ENCODE peak calls at places on chromosomes 12 and 14, in ten cellular contexts. B is aorta; J is BJ; P is AG04450; X is tibial artery; N is lower lobe of right lung; O is prostate gland; M is effector memory CD4-positive, alpha-beta T cell; F is K562; I is ovary. Y is an unnamed sample.

GRCh38 chr12:54017845-54018607 is 9.2 kb downstream of the HOXC8 start:
- DNase-seq in B (peak; percentile 94), J (no peak), P (no peak), X (peak; percentile 96), N (peak; percentile 68), O (no peak), M (peak; percentile 45), F (peak; percentile 95), I (peak; percentile 96), Y (peak; percentile 98)

GRCh38 chr14:102050625-102051024 is 36.2 kb downstream of the HSP90AA1 start:
- DNase-seq in B (no peak), J (peak; percentile 85), P (no peak), X (no peak), N (no peak), O (peak; percentile 36), M (no peak), F (no peak), I (peak; percentile 70), Y (no peak)

GRCh38 chr12:11685261-11685660 is 35.8 kb downstream of the ETV6 start:
- DNase-seq in B (no peak), J (no peak), P (no peak), X (no peak), N (no peak), O (no peak), M (no peak), F (no peak), I (no peak), Y (no peak)

GRCh38 chr14:70808023-70808401 is 1.3 kb downstream of the MAP3K9 start:
- DNase-seq in B (no peak), J (no peak), P (no peak), X (no peak), N (peak; percentile 61), O (peak; percentile 43), M (peak; percentile 30), F (no peak), I (no peak), Y (no peak)

GRCh38 chr12:110338754-110339153 is 57.7 kb downstream of the ATP2A2 start:
- DNase-seq in B (no peak), J (no peak), P (no peak), X (no peak), N (no peak), O (no peak), M (no peak), F (peak; percentile 27), I (no peak), Y (no peak)

GRCh38 chr14:64720190-64720589 is 16.0 kb downstream of the PLEKHG3 start:
- DNase-seq in B (no peak), J (no peak), P (peak; percentile 15), X (peak; percentile 65), N (no peak), O (no peak), M (no peak), F (no peak), I (no peak), Y (peak; percentile 95)

GRCh38 chr12:15706010-15706676 is 83.0 kb downstream of the EPS8 start:
- DNase-seq in B (no peak), J (no peak), P (no peak), X (no peak), N (peak; percentile 39), O (no peak), M (no peak), F (peak; percentile 3), I (no peak), Y (no peak)

GRCh38 chr12:4215862-4216541 is 57.6 kb upstream of the CCND2 start:
- DNase-seq in B (no peak), J (no peak), P (no peak), X (no peak), N (no peak), O (no peak), M (no peak), F (no peak), I (no peak), Y (no peak)

GRCh38 chr12:113220593-113221180 is 577 bp upstream of the TPCN1 start:
- DNase-seq in B (no peak), J (no peak), P (no peak), X (no peak), N (no peak), O (no peak), M (no peak), F (no peak), I (no peak), Y (no peak)

GRCh38 chr12:113221997-113222729 is 899 bp downstream of the TPCN1 start:
- DNase-seq in B (no peak), J (no peak), P (no peak), X (no peak), N (no peak), O (no peak), M (no peak), F (peak; percentile 62), I (no peak), Y (no peak)

GRCh38 chr12:113224955-113225354 is 3.7 kb downstream of the TPCN1 start:
- DNase-seq in B (peak; percentile 12), J (no peak), P (no peak), X (no peak), N (no peak), O (no peak), M (no peak), F (no peak), I (no peak), Y (no peak)

GRCh38 chr12:113221181-113221996 is at the start of gene TPCN1:
- DNase-seq in B (peak; percentile 100), J (peak; percentile 100), P (peak; percentile 100), X (peak; percentile 100), N (peak; percentile 99), O (peak; percentile 100), M (peak; percentile 99), F (peak; percentile 100), I (peak; percentile 100), Y (peak; percentile 99)

GRCh38 chr12:113222730-113223531 is 1.7 kb downstream of the TPCN1 start:
- DNase-seq in B (peak; percentile 87), J (peak; percentile 58), P (peak; percentile 77), X (peak; percentile 92), N (no peak), O (peak; percentile 65), M (no peak), F (no peak), I (peak; percentile 73), Y (peak; percentile 66)
- H3K4me3 ChIP-seq in B (no peak overlapping the region), J (peak overlapping the region; percentile 65), P (peak overlapping the region; percentile 89), X (peak overlapping the region; percentile 94), N (peak overlapping the region; percentile 73), O (peak overlapping the region; percentile 98), M (no peak overlapping the region), F (peak overlapping the region; percentile 4), I (peak overlapping the region; percentile 91), Y (peak overlapping the region; percentile 59)

DNA sequence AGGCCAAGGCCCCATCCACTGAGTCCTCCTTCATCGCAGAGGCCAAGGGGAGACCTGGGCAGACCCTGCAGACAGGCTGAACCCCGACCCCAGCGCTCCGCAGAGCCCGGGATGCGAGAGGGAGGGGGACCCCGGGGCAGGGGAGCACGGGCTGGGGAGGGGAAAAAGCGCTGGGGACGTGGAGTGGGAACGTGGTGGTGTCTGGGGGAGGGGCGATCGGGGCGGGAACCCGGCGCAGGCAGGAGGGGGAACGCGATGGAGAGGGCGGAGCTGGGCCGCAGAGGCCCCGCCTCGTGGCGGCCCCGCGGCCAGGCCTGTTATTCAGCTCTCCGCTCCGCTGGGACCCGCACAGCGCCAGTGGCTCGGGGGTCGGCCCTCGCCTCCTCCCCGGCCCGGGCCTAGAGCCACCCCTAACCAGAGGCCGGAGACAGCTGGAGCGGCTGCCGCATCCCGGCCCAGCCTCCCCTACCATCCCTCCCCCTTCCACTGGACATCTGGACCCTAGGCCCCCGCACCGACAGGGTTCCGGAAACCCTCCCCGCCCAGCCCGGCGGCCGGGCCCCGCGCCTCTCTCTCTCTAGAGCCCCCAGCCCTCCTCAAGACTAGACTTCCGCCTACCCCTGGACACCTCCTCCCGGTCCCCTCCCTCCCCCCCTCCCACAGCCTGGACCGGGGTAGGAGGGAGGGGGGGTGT is at the start of gene ARHGEF25:
- DNase-seq in B (peak; percentile 88), J (no peak), P (no peak), X (peak; percentile 92), N (no peak), O (peak; percentile 46), M (no peak), F (peak; percentile 83), I (peak; percentile 76), Y (peak; percentile 75)
- H3K4me3 ChIP-seq in B (peak within 1 kb of the TSS; percentile 62), J (peak within 1 kb of the TSS; percentile 82), P (peak within 1 kb of the TSS; percentile 71), X (peak within 1 kb of the TSS; percentile 82), N (peak within 1 kb of the TSS; percentile 69), O (peak within 1 kb of the TSS; percentile 63), M (peak within 1 kb of the TSS; percentile 59), F (peak within 1 kb of the TSS; percentile 65), I (peak within 1 kb of the TSS; percentile 68), Y (peak within 1 kb of the TSS; percentile 81)

DNA sequence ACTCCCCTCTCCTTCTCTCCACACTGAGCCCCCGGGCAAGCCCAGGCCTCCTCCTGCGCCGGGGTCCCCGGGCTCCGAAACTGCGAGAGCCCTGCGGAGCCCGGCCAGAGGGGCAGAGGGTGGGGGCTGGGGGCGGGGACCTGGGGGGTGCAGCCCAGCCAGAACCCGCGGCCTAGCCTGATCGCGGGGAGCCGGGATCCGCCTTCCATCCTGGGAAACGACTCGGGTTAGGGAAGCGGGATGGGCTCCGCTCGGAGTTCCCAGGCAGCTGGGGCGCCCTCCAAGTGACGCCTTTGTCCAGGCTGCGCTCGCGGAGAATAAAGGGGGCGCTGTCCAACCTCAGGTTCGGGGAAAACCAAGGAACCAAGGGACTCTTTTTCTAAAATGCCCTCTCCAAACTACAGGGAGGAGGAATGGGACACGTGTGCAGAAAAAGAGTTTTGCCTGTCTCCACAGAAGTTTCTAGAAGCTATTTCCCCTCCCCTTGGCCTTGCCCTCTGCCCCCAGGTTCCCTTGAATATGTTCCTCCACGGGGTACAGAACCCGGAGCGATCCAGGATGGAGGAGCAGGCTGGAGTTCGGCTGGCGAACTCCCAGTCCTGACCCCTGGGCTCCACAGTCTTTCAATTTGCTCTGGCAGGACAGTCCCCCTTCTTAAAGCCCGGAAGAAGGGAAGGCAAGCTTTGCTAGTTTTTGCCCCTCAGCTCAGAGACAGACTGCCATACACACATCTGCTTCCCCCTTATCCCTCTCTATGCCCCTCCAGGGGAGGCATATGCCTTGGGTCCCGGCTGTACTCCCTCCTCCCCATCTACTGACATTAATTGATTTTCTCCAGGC is 13.9 kb downstream of the NKX2-1 start:
- DNase-seq in B (no peak), J (no peak), P (no peak), X (no peak), N (peak; percentile 69), O (no peak), M (no peak), F (no peak), I (no peak), Y (no peak)
- H3K4me3 ChIP-seq in B (no peak overlapping the region), J (no peak overlapping the region), P (no peak overlapping the region), X (no peak overlapping the region), N (peak overlapping the region; percentile 53), O (no peak overlapping the region), M (no peak overlapping the region), F (no peak overlapping the region), I (no peak overlapping the region), Y (no peak overlapping the region)

GRCh38 chr14:35337557-35338255 is 45.5 kb downstream of the PSMA6 start:
- DNase-seq in B (no peak), J (no peak), P (no peak), X (no peak), N (peak; percentile 63), O (no peak), M (no peak), F (no peak), I (peak; percentile 19), Y (no peak)

GRCh38 chr14:35341454-35342159 is 49.4 kb downstream of the PSMA6 start:
- DNase-seq in B (peak; percentile 98), J (peak; percentile 37), P (peak; percentile 51), X (peak; percentile 100), N (peak; percentile 98), O (peak; percentile 99), M (peak; percentile 51), F (peak; percentile 44), I (peak; percentile 94), Y (peak; percentile 98)

GRCh38 chr14:35340616-35341453 is 48.7 kb downstream of the PSMA6 start:
- DNase-seq in B (no peak), J (no peak), P (no peak), X (no peak), N (no peak), O (no peak), M (no peak), F (no peak), I (no peak), Y (no peak)

GRCh38 chr14:35338731-35339405 is 46.7 kb downstream of the PSMA6 start:
- DNase-seq in B (no peak), J (no peak), P (no peak), X (no peak), N (no peak), O (no peak), M (no peak), F (no peak), I (no peak), Y (no peak)

DNA sequence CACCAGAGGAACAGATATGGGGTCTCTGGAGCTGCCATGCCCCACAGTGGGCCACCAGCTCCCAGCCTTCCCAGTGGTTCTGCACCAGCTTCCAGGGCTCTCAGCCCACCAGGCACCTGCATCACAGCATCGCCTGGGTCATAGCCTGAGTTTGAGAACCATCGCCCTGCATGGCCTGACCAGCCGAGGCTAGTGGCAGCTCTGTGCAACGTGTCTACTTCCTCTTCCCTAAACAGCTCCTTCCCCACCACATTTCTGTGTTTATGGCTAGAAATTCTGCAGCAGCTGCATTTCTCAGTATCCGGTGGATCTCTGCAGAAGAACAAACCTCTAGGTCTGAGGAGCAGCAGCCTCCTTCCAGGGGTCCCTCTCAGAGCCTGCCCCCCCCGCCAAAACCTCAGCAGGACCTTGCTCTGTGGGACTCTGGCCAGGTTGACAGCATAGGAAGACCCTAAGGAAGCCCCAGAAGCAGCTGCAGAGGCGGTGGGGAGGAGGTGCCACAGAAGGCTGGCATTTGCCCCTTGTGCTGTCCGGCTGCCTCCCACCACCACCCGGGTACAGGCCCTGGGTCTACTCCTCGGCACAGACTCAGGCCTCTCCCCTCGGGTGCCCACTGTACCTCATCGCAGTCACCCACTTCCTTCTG is 47.7 kb downstream of the PSMA6 start:
- DNase-seq in B (peak; percentile 65), J (no peak), P (no peak), X (no peak), N (peak; percentile 72), O (no peak), M (no peak), F (no peak), I (no peak), Y (no peak)
- H3K4me3 ChIP-seq in B (no peak overlapping the region), J (no peak overlapping the region), P (no peak overlapping the region), X (no peak overlapping the region), N (no peak overlapping the region), O (no peak overlapping the region), M (no peak overlapping the region), F (no peak overlapping the region), I (no peak overlapping the region), Y (no peak overlapping the region)

Y was measured in MG63.